ENCODE peak calls at places on chromosomes 3 and 15, in six cellular contexts. X is HCT116, Z is HepG2, U is GM23338, J is endothelial cell of umbilical vein, C is K562. T is an unnamed sample.

GRCh38 chr15:62035256-62035908 is 24.9 kb downstream of the VPS13C start:
- DNase-seq in Z (no peak), X (no peak), U (no peak), C (no peak), J (peak), T (no peak)

GRCh38 chr15:27608248-27608647 is 490.9 kb downstream of the OCA2 start:
- DNase-seq in Z (no peak), C (no peak), X (no peak), J (no peak), U (peak), T (no peak)

GRCh38 chr3:4119119-4119518 is 184.1 kb upstream of the SETMAR start:
- DNase-seq in X (no peak), Z (no peak), C (no peak), U (no peak), J (no peak), T (no peak)

GRCh38 chr15:89885611-89886010 is 8.2 kb downstream of the AP3S2 start:
- DNase-seq in Z (no peak), X (no peak), C (no peak), J (no peak), U (no peak), T (no peak)

GRCh38 chr15:70528270-70528706 is 235.1 kb downstream of the UACA start:
- DNase-seq in Z (peak), C (no peak), J (peak), X (peak), U (no peak), T (peak)

GRCh38 chr15:57866149-57866736 is 159.7 kb downstream of the POLR2M start:
- DNase-seq in X (peak), C (peak), U (peak), J (peak), Z (peak), T (peak)

GRCh38 chr3:43638594-43639447 is 17.0 kb upstream of the ANO10 start:
- DNase-seq in U (peak), J (peak), C (peak), X (peak), Z (no peak), T (no peak)

GRCh38 chr3:40172560-40172959 is 136.9 kb upstream of the EIF1B start:
- DNase-seq in J (no peak), C (no peak), X (no peak), Z (no peak), U (no peak), T (no peak)

GRCh38 chr15:73681856-73682596 is 2.2 kb upstream of the CD276 start:
- DNase-seq in X (no peak), U (no peak), J (no peak), Z (no peak), C (no peak), T (no peak)

GRCh38 chr15:85545757-85546156 is 165.4 kb downstream of the AKAP13 start:
- DNase-seq in J (no peak), U (no peak), X (no peak), C (no peak), Z (no peak), T (no peak)

GRCh38 chr15:90760661-90761232 is 43.6 kb downstream of the BLM start:
- DNase-seq in J (no peak), U (no peak), X (no peak), Z (no peak), C (no peak), T (no peak)

GRCh38 chr15:77589839-77590238 is 42.9 kb downstream of the LINGO1 start:
- DNase-seq in X (no peak), J (peak), Z (peak), C (no peak), U (no peak), T (no peak)

GRCh38 chr3:169286992-169287391 is 376.5 kb downstream of the MECOM start:
- DNase-seq in U (no peak), X (no peak), C (no peak), J (no peak), Z (no peak), T (no peak)

GRCh38 chr3:36932979-36933378 is 11.9 kb downstream of the TRANK1 start:
- DNase-seq in J (no peak), U (peak), Z (no peak), C (no peak), X (no peak), T (no peak)

GRCh38 chr3:89380006-89380405 is 272.6 kb downstream of the EPHA3 start:
- DNase-seq in Z (no peak), U (no peak), X (no peak), J (no peak), C (no peak), T (no peak)

GRCh38 chr3:128493221-128494151 is 485 bp upstream of the GATA2 start:
- DNase-seq in C (peak), U (no peak), J (no peak), Z (no peak), X (no peak), T (no peak)

GRCh38 chr3:128494152-128494650 is 1.2 kb upstream of the GATA2 start:
- DNase-seq in X (no peak), J (no peak), C (no peak), U (no peak), Z (no peak), T (no peak)

GRCh38 chr3:128491071-128491899 is 1.7 kb downstream of the GATA2 start:
- DNase-seq in C (no peak), X (no peak), J (peak), U (no peak), Z (no peak), T (no peak)

GRCh38 chr3:128491900-128492352 is 1.1 kb downstream of the GATA2 start:
- DNase-seq in C (no peak), X (no peak), Z (no peak), J (peak), U (no peak), T (no peak)

GRCh38 chr3:128492353-128493220 is at the start of gene GATA2:
- DNase-seq in C (peak), U (peak), Z (no peak), X (no peak), J (peak), T (no peak)
- TF ChIP-seq EZH2 in C (no peak), U (peak), Z (no peak), X (no peak), J (no peak), T (no peak)

DNA sequence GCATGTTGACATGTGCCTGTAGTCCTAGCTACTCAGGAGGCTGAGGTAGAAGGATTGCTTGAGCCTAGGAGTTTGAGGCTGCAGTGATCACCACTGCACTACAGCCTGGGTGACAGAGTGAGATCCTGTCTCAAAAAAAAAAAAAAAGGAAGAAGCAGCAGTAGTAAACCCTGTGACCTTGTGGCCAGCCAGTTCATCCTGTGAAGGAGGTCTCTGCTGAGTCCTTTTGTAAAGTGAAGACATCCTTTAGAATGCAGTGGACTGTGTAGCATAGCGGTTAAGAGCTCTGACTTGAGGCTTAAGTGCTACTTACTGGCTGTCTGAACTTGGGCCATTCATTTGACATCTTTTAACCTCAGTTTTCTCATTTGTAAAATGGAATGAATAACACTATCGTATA is 8.3 kb downstream of the EXOSC7 start:
- DNase-seq in X (no peak), J (no peak), Z (no peak), C (no peak), U (no peak), T (no peak)
- H3K27ac ChIP-seq in X (no peak), J (no peak), Z (no peak), C (no peak), U (no peak), T (no peak)

GRCh38 chr3:165464736-165465135 is 268.6 kb upstream of the SLITRK3 start:
- DNase-seq in Z (no peak), X (no peak), U (no peak), J (no peak), C (no peak), T (no peak)

GRCh38 chr3:165459111-165459510 is 262.9 kb upstream of the SLITRK3 start:
- DNase-seq in U (no peak), J (no peak), C (no peak), Z (no peak), X (no peak), T (no peak)

GRCh38 chr3:165459924-165460540 is 263.8 kb upstream of the SLITRK3 start:
- DNase-seq in J (no peak), U (no peak), Z (no peak), X (no peak), C (no peak), T (no peak)

GRCh38 chr3:165463546-165463945 is 267.4 kb upstream of the SLITRK3 start:
- DNase-seq in U (no peak), C (no peak), X (no peak), Z (no peak), J (no peak), T (no peak)

DNA sequence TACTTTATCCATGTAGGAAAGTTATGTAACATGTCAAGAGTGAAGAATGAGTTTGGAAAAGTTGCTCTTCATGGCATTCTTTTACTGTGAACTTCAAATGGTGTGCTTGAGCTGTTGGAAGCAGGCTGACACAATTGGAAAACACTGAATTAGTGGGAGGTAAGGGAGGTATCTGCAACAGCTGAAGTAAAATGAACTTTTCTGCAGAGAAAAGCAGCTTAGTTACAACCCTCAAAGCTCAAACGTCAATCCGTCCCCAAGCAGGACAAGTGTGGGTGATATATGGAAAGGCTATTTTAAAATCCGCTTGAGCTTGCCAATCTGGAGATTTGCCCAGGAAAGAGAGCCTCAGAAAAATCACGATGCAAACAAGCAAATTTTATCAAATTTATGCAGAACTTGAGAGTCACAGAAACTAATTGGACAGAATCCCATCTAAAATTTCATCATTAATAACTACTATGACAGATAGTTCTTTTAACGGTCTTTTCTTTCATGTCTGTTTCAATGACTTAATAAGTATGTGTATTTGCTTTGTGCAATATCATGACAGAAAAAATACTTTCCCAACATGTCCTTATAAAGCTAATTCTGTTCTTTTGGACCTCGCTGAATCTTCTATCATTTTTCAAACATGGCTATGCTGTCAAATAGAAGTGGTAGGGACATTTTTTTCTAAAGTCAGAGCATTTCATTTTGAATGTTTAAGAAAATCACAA is 266.6 kb upstream of the SLITRK3 start:
- DNase-seq in Z (no peak), U (no peak), J (no peak), X (no peak), C (no peak), T (no peak)
- TF ChIP-seq POLR2AphosphoS5 in Z (no peak), U (no peak), J (no peak), X (no peak), C (no peak), T (no peak)

GRCh38 chr3:195128255-195129071 is 142.5 kb downstream of the XXYLT1 start:
- DNase-seq in C (no peak), Z (no peak), U (no peak), X (no peak), J (peak), T (no peak)

GRCh38 chr3:195124378-195124985 is 146.5 kb downstream of the XXYLT1 start:
- DNase-seq in U (no peak), J (peak), Z (no peak), X (no peak), C (no peak), T (no peak)

GRCh38 chr3:195125646-195126045 is 145.3 kb downstream of the XXYLT1 start:
- DNase-seq in C (no peak), Z (no peak), U (no peak), X (no peak), J (no peak), T (no peak)

GRCh38 chr3:195123196-195123805 is 147.7 kb downstream of the XXYLT1 start:
- DNase-seq in U (peak), C (peak), X (no peak), Z (no peak), J (no peak), T (no peak)

GRCh38 chr3:195126073-195126605 is 144.8 kb downstream of the XXYLT1 start:
- DNase-seq in Z (no peak), X (no peak), U (no peak), C (no peak), J (no peak), T (no peak)
- TF ChIP-seq EZH2 in Z (no peak), X (no peak), U (no peak), C (no peak), J (no peak), T (no peak)